ENCODE peak calls at places on chromosomes 12 and 14, in nine cellular contexts. Q is left lung; F is activated gamma-delta T cell treated with Interleukin-2 at 50 U/mL for 16 hours; Z is NCI-H1694; Y is pulmonary artery endothelial cell; S is central memory CD4-positive, alpha-beta T cell; E is astrocyte; L is neural crest cell; D is EL. T is an unnamed sample.

GRCh38 chr12:96534339-96534738 is 45.0 kb downstream of the CFAP54 start:
- DNase-seq in D (no peak), L (no peak), E (no peak), F (no peak), S (no peak), Z (no peak), Q (no peak), Y (no peak), T (no peak)

GRCh38 chr14:92240658-92241057 is 82.3 kb upstream of the SLC24A4 start:
- DNase-seq in Y (no peak), D (no peak), E (no peak), Z (no peak), Q (no peak), S (no peak), L (no peak), F (no peak), T (no peak)

GRCh38 chr14:39266589-39266870 is 32.8 kb downstream of the MIA2 start:
- DNase-seq in Y (no peak), D (peak), F (peak), Q (peak), L (no peak), E (no peak), Z (no peak), S (no peak), T (peak)

GRCh38 chr14:32375663-32376062 is 46.6 kb downstream of the AKAP6 start:
- DNase-seq in S (no peak), F (no peak), Y (no peak), E (no peak), D (no peak), Q (no peak), Z (no peak), L (no peak), T (no peak)

GRCh38 chr12:105485321-105485910 is 154.9 kb downstream of the C12orf75 start:
- DNase-seq in L (no peak), S (no peak), E (peak), D (peak), Y (peak), Q (no peak), F (no peak), Z (no peak), T (no peak)

GRCh38 chr12:90999946-91000345 is 4.8 kb downstream of the EPYC start:
- DNase-seq in L (no peak), Z (no peak), F (no peak), Y (no peak), D (peak), E (peak), S (no peak), Q (no peak), T (peak)

GRCh38 chr14:76918176-76918750 is 92.1 kb downstream of the LRRC74A start:
- DNase-seq in Z (peak), Q (peak), L (no peak), D (peak), S (no peak), Y (no peak), F (no peak), E (peak), T (peak)

GRCh38 chr14:77099425-77100167 is 1.5 kb downstream of the CIPC start:
- DNase-seq in F (no peak), Y (no peak), S (no peak), E (peak), Q (no peak), D (peak), L (no peak), Z (peak), T (peak)

GRCh38 chr12:122865268-122866231 is 30.3 kb downstream of the HIP1R start:
- DNase-seq in L (no peak), Z (no peak), D (no peak), Y (no peak), S (no peak), E (no peak), Q (peak), F (no peak), T (peak)

GRCh38 chr12:47984331-47984801 is 19.9 kb downstream of the COL2A1 start:
- DNase-seq in F (no peak), Z (no peak), E (no peak), S (no peak), D (no peak), Y (no peak), Q (no peak), L (no peak), T (no peak)

GRCh38 chr12:121806556-121807308 is 2.9 kb downstream of the SETD1B start:
- DNase-seq in Q (no peak), F (no peak), D (peak), Y (no peak), S (no peak), E (no peak), L (no peak), Z (no peak), T (peak)

GRCh38 chr12:52079576-52080402 is at the start of gene SMIM41:
- DNase-seq in D (no peak), Y (no peak), Q (no peak), L (no peak), S (no peak), Z (no peak), F (no peak), E (no peak), T (no peak)

GRCh38 chr12:128813392-128813791 is 10.4 kb downstream of the SLC15A4 start:
- DNase-seq in D (peak), E (peak), S (no peak), F (no peak), Y (no peak), L (no peak), Q (no peak), Z (no peak), T (no peak)

GRCh38 chr12:27710592-27711311 is at the start of gene MRPS35:
- DNase-seq in Q (peak), F (peak), D (peak), L (peak), Y (peak), S (peak), Z (peak), E (peak), T (peak)

GRCh38 chr12:122917508-122918227 is 21.7 kb upstream of the VPS37B start:
- DNase-seq in L (no peak), E (peak), F (no peak), D (peak), Q (peak), S (no peak), Z (no peak), Y (no peak), T (peak)

GRCh38 chr12:131230340-131231099 is 276.8 kb downstream of the ADGRD1 start:
- DNase-seq in F (no peak), D (no peak), Z (no peak), Y (no peak), E (no peak), Q (no peak), S (no peak), L (no peak), T (no peak)

GRCh38 chr12:47361389-47362031 is 281.8 kb upstream of the AMIGO2 start:
- DNase-seq in S (peak), D (peak), Y (no peak), Q (peak), E (no peak), L (no peak), Z (no peak), F (peak), T (peak)

T was measured in T47D.